ENCODE peak calls at places on chromosomes 1 and 21, in eight cellular contexts. One of them, this sample, is unnamed.

GRCh38 chr1:212451416-212452322 is 18.9 kb downstream of the NENF start:
- DNase-seq in NB4: no peak
- DNase-seq in HCT116: no peak
- DNase-seq in IMR-90: no peak
- DNase-seq in stomach: no peak
- DNase-seq in body of pancreas: no peak
- DNase-seq in esophagus squamous epithelium: no peak
- DNase-seq in heart left ventricle: no peak
- DNase-seq in this sample: peak; percentile 66

GRCh38 chr1:161298116-161298515 is 11.7 kb downstream of the MPZ start:
- DNase-seq in NB4: peak; percentile 54
- DNase-seq in HCT116: no peak
- DNase-seq in IMR-90: no peak
- DNase-seq in stomach: no peak
- DNase-seq in body of pancreas: no peak
- DNase-seq in esophagus squamous epithelium: no peak
- DNase-seq in heart left ventricle: no peak
- DNase-seq in this sample: no peak

GRCh38 chr1:21294266-21295058 is 4.2 kb upstream of the ECE1 start:
- DNase-seq in NB4: peak; percentile 79
- DNase-seq in HCT116: peak; percentile 47
- DNase-seq in IMR-90: no peak
- DNase-seq in stomach: peak; percentile 71
- DNase-seq in body of pancreas: no peak
- DNase-seq in esophagus squamous epithelium: no peak
- DNase-seq in heart left ventricle: no peak
- DNase-seq in this sample: no peak

GRCh38 chr1:26482921-26483320 is 10.7 kb downstream of the HMGN2 start:
- DNase-seq in NB4: no peak
- DNase-seq in HCT116: no peak
- DNase-seq in IMR-90: peak; percentile 68
- DNase-seq in stomach: no peak
- DNase-seq in body of pancreas: no peak
- DNase-seq in esophagus squamous epithelium: no peak
- DNase-seq in heart left ventricle: no peak
- DNase-seq in this sample: no peak

GRCh38 chr1:199302554-199302953 is 663.7 kb downstream of the PTPRC start:
- DNase-seq in NB4: no peak
- DNase-seq in HCT116: no peak
- DNase-seq in IMR-90: peak; percentile 19
- DNase-seq in stomach: no peak
- DNase-seq in body of pancreas: no peak
- DNase-seq in esophagus squamous epithelium: no peak
- DNase-seq in heart left ventricle: no peak
- DNase-seq in this sample: no peak

GRCh38 chr1:37704966-37705365 is 12.7 kb downstream of the CDCA8 start:
- DNase-seq in NB4: no peak
- DNase-seq in HCT116: no peak
- DNase-seq in IMR-90: peak; percentile 44
- DNase-seq in stomach: no peak
- DNase-seq in body of pancreas: no peak
- DNase-seq in esophagus squamous epithelium: no peak
- DNase-seq in heart left ventricle: no peak
- DNase-seq in this sample: no peak

GRCh38 chr1:41890841-41891311 is 27.8 kb downstream of the HIVEP3 start:
- DNase-seq in NB4: no peak
- DNase-seq in HCT116: no peak
- DNase-seq in IMR-90: peak; percentile 29
- DNase-seq in stomach: peak; percentile 78
- DNase-seq in body of pancreas: peak; percentile 76
- DNase-seq in esophagus squamous epithelium: no peak
- DNase-seq in heart left ventricle: peak; percentile 46
- DNase-seq in this sample: no peak

GRCh38 chr1:44077421-44077820 is 41.2 kb upstream of the KLF17 start:
- DNase-seq in NB4: no peak
- DNase-seq in HCT116: no peak
- DNase-seq in IMR-90: peak; percentile 49
- DNase-seq in stomach: no peak
- DNase-seq in body of pancreas: no peak
- DNase-seq in esophagus squamous epithelium: no peak
- DNase-seq in heart left ventricle: no peak
- DNase-seq in this sample: no peak

GRCh38 chr1:108612496-108612895 is 48.4 kb downstream of the HENMT1 start:
- DNase-seq in NB4: no peak
- DNase-seq in HCT116: no peak
- DNase-seq in IMR-90: no peak
- DNase-seq in stomach: no peak
- DNase-seq in body of pancreas: no peak
- DNase-seq in esophagus squamous epithelium: no peak
- DNase-seq in heart left ventricle: no peak
- DNase-seq in this sample: no peak

GRCh38 chr1:153741946-153742345 is 14.1 kb downstream of the INTS3 start:
- DNase-seq in NB4: no peak
- DNase-seq in HCT116: no peak
- DNase-seq in IMR-90: no peak
- DNase-seq in stomach: no peak
- DNase-seq in body of pancreas: no peak
- DNase-seq in esophagus squamous epithelium: no peak
- DNase-seq in heart left ventricle: no peak
- DNase-seq in this sample: no peak

GRCh38 chr1:160125761-160126160 is 10.2 kb downstream of the ATP1A2 start:
- DNase-seq in NB4: no peak
- DNase-seq in HCT116: no peak
- DNase-seq in IMR-90: peak; percentile 52
- DNase-seq in stomach: no peak
- DNase-seq in body of pancreas: no peak
- DNase-seq in esophagus squamous epithelium: no peak
- DNase-seq in heart left ventricle: no peak
- DNase-seq in this sample: no peak

GRCh38 chr1:231200417-231201031 is 38.7 kb downstream of the TRIM67 start:
- DNase-seq in NB4: no peak
- DNase-seq in HCT116: no peak
- DNase-seq in IMR-90: peak; percentile 32
- DNase-seq in stomach: no peak
- DNase-seq in body of pancreas: no peak
- DNase-seq in esophagus squamous epithelium: no peak
- DNase-seq in heart left ventricle: no peak
- DNase-seq in this sample: no peak

GRCh38 chr1:226126824-226127591 is 59.5 kb downstream of the ACBD3 start:
- DNase-seq in NB4: no peak
- DNase-seq in HCT116: no peak
- DNase-seq in IMR-90: no peak
- DNase-seq in stomach: no peak
- DNase-seq in body of pancreas: no peak
- DNase-seq in esophagus squamous epithelium: no peak
- DNase-seq in heart left ventricle: no peak
- DNase-seq in this sample: no peak

GRCh38 chr1:107762751-107763390 is 202.1 kb downstream of the VAV3 start:
- DNase-seq in NB4: no peak
- DNase-seq in HCT116: no peak
- DNase-seq in IMR-90: no peak
- DNase-seq in stomach: no peak
- DNase-seq in body of pancreas: no peak
- DNase-seq in esophagus squamous epithelium: no peak
- DNase-seq in heart left ventricle: no peak
- DNase-seq in this sample: no peak

GRCh38 chr21:38897532-38898421 is 92.0 kb downstream of the ETS2 start:
- DNase-seq in NB4: no peak
- DNase-seq in HCT116: no peak
- DNase-seq in IMR-90: no peak
- DNase-seq in stomach: no peak
- DNase-seq in body of pancreas: no peak
- DNase-seq in esophagus squamous epithelium: no peak
- DNase-seq in heart left ventricle: no peak
- DNase-seq in this sample: no peak

GRCh38 chr1:145952903-145953302 is 4.9 kb downstream of the LIX1L start:
- DNase-seq in NB4: no peak
- DNase-seq in HCT116: no peak
- DNase-seq in IMR-90: no peak
- DNase-seq in stomach: no peak
- DNase-seq in body of pancreas: no peak
- DNase-seq in esophagus squamous epithelium: no peak
- DNase-seq in heart left ventricle: no peak
- DNase-seq in this sample: no peak

GRCh38 chr1:9825101-9826074 is 1.6 kb upstream of the CLSTN1 start:
- DNase-seq in NB4: peak; percentile 70
- DNase-seq in HCT116: peak; percentile 77
- DNase-seq in IMR-90: peak; percentile 51
- DNase-seq in stomach: peak; percentile 82
- DNase-seq in body of pancreas: peak; percentile 94
- DNase-seq in esophagus squamous epithelium: no peak
- DNase-seq in heart left ventricle: peak; percentile 53
- DNase-seq in this sample: peak; percentile 70

GRCh38 chr1:9823693-9823942 is 147 bp downstream of the CLSTN1 start:
- DNase-seq in NB4: no peak
- DNase-seq in HCT116: no peak
- DNase-seq in IMR-90: no peak
- DNase-seq in stomach: no peak
- DNase-seq in body of pancreas: no peak
- DNase-seq in esophagus squamous epithelium: no peak
- DNase-seq in heart left ventricle: no peak
- DNase-seq in this sample: no peak

GRCh38 chr1:9824702-9825089 is 931 bp upstream of the CLSTN1 start:
- DNase-seq in NB4: no peak
- DNase-seq in HCT116: no peak
- DNase-seq in IMR-90: no peak
- DNase-seq in stomach: no peak
- DNase-seq in body of pancreas: no peak
- DNase-seq in esophagus squamous epithelium: no peak
- DNase-seq in heart left ventricle: no peak
- DNase-seq in this sample: no peak

GRCh38 chr1:9822897-9823692 is 670 bp downstream of the CLSTN1 start:
- DNase-seq in NB4: peak; percentile 70
- DNase-seq in HCT116: no peak
- DNase-seq in IMR-90: peak; percentile 15
- DNase-seq in stomach: no peak
- DNase-seq in body of pancreas: peak; percentile 28
- DNase-seq in esophagus squamous epithelium: no peak
- DNase-seq in heart left ventricle: no peak
- DNase-seq in this sample: no peak

DNA sequence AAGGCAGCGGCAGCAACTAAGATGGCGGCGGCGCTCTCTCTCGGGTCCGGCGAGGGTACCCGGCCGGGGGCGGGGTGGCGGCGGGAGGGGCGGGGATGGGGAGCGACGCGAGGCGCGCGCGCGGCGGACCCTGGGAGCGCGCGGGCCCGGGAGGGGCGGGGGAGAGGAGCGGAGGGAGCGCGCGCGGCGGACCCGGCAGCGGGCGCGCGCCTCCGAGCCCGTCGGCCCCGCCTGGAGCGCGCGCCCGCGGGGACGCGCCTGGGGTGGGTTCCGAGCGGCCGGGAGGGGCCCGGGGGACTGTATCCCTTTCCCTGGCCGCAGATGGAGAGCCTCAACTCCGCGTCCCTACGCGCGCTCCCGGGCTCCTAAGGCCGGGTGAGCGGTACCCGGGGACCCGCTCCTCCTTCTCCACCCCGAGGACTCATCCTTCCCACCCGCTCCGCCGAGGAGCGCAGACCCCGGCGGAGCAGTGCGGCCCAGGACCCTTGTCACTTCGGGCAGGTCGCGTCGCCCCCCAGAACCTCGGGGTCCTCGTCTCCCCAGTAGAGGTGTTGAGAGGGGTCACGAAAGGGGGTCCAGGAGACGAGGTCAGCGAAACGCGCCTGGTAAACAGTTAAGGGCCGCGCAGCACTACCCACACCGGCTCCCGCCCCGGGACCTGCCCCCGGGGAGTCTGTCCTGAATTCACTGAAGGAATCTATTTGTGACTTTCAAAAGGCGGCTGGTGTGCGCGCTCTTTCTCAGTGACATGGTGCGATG is at the start of gene CLSTN1:
- DNase-seq in NB4: peak; percentile 87
- DNase-seq in HCT116: peak; percentile 61
- DNase-seq in IMR-90: peak; percentile 81
- DNase-seq in stomach: peak; percentile 89
- DNase-seq in body of pancreas: peak; percentile 90
- DNase-seq in esophagus squamous epithelium: peak; percentile 63
- DNase-seq in heart left ventricle: peak; percentile 92
- DNase-seq in this sample: peak; percentile 86
- TF ChIP-seq POLR2A in NB4: no peak
- TF ChIP-seq POLR2A in HCT116: no peak
- TF ChIP-seq POLR2A in IMR-90: no peak
- TF ChIP-seq POLR2A in stomach: no peak
- TF ChIP-seq POLR2A in body of pancreas: peak; percentile 45
- TF ChIP-seq POLR2A in esophagus squamous epithelium: peak; percentile 45
- TF ChIP-seq POLR2A in heart left ventricle: peak; percentile 31
- TF ChIP-seq POLR2A in this sample: no peak

DNA sequence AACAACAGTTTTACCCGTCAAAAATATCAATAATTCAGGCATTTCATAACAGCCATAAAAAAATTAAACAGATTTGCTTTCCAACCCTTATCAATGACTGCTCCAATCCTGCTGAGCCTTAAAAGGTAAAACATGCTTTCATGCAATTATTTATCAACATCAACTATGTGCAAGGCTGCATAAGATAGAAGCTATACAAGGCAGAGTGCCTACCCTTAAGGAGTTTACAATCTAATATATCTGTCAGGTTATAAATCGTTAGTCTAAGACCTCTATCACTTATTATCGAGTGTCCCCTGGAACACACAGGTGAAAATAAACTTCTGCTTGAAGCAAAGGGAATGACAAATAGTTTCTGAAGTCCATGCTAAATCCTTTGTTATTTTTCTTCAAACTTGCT is 1.8 kb downstream of the ERRFI1 start:
- DNase-seq in NB4: no peak
- DNase-seq in HCT116: no peak
- DNase-seq in IMR-90: no peak
- DNase-seq in stomach: no peak
- DNase-seq in body of pancreas: no peak
- DNase-seq in esophagus squamous epithelium: no peak
- DNase-seq in heart left ventricle: no peak
- DNase-seq in this sample: no peak
- H3K4me3 ChIP-seq in NB4: no peak overlapping the region
- H3K4me3 ChIP-seq in HCT116: peak overlapping the region; percentile 93
- H3K4me3 ChIP-seq in IMR-90: peak overlapping the region; percentile 66
- H3K4me3 ChIP-seq in stomach: peak overlapping the region; percentile 74
- H3K4me3 ChIP-seq in body of pancreas: peak overlapping the region; percentile 26
- H3K4me3 ChIP-seq in esophagus squamous epithelium: peak overlapping the region; percentile 93
- H3K4me3 ChIP-seq in heart left ventricle: peak overlapping the region; percentile 66
- H3K4me3 ChIP-seq in this sample: peak overlapping the region; percentile 84

GRCh38 chr21:31064803-31065202 is 26.5 kb upstream of the KRTAP19-8 start:
- DNase-seq in NB4: no peak
- DNase-seq in HCT116: no peak
- DNase-seq in IMR-90: no peak
- DNase-seq in stomach: no peak
- DNase-seq in body of pancreas: no peak
- DNase-seq in esophagus squamous epithelium: no peak
- DNase-seq in heart left ventricle: no peak
- DNase-seq in this sample: no peak
- TF ChIP-seq POLR2A in NB4: no peak
- TF ChIP-seq POLR2A in HCT116: no peak
- TF ChIP-seq POLR2A in IMR-90: no peak
- TF ChIP-seq POLR2A in stomach: no peak
- TF ChIP-seq POLR2A in body of pancreas: no peak
- TF ChIP-seq POLR2A in esophagus squamous epithelium: no peak
- TF ChIP-seq POLR2A in heart left ventricle: no peak
- TF ChIP-seq POLR2A in this sample: no peak

GRCh38 chr1:119791377-119791776 is 19.9 kb downstream of the REG4 start:
- DNase-seq in NB4: no peak
- DNase-seq in HCT116: no peak
- DNase-seq in IMR-90: no peak
- DNase-seq in stomach: no peak
- DNase-seq in body of pancreas: no peak
- DNase-seq in esophagus squamous epithelium: no peak
- DNase-seq in heart left ventricle: no peak
- DNase-seq in this sample: no peak
- H3K4me3 ChIP-seq in NB4: no peak overlapping the region
- H3K4me3 ChIP-seq in HCT116: no peak overlapping the region
- H3K4me3 ChIP-seq in IMR-90: no peak overlapping the region
- H3K4me3 ChIP-seq in stomach: no peak overlapping the region
- H3K4me3 ChIP-seq in body of pancreas: no peak overlapping the region
- H3K4me3 ChIP-seq in esophagus squamous epithelium: no peak overlapping the region
- H3K4me3 ChIP-seq in heart left ventricle: no peak overlapping the region
- H3K4me3 ChIP-seq in this sample: no peak overlapping the region